ENCODE peak calls at places on chromosomes 13 and 19, in five cellular contexts. One of them, this sample, is unnamed.

GRCh38 chr19:18280247-18281081 is 958 bp downstream of the JUND start:
- DNase-seq in adipocyte: peak
- DNase-seq in H9: peak
- DNase-seq in IMR-90: peak
- DNase-seq in colonic mucosa: peak
- DNase-seq in this sample: peak

GRCh38 chr13:62931901-62932883 is 1516.5 kb upstream of the PCDH20 start:
- DNase-seq in adipocyte: peak
- DNase-seq in IMR-90: peak
- DNase-seq in H9: no peak
- DNase-seq in colonic mucosa: no peak
- DNase-seq in this sample: no peak

GRCh38 chr19:33252418-33252962 is 26.8 kb upstream of the SLC7A10 start:
- DNase-seq in colonic mucosa: no peak
- DNase-seq in IMR-90: no peak
- DNase-seq in adipocyte: no peak
- DNase-seq in H9: no peak
- DNase-seq in this sample: no peak

GRCh38 chr13:32783067-32783466 is 196.8 kb downstream of the PDS5B start:
- DNase-seq in colonic mucosa: no peak
- DNase-seq in H9: no peak
- DNase-seq in adipocyte: no peak
- DNase-seq in IMR-90: peak
- DNase-seq in this sample: no peak

GRCh38 chr19:1668339-1669123 is 16.1 kb upstream of the TCF3 start:
- DNase-seq in adipocyte: peak
- DNase-seq in H9: no peak
- DNase-seq in colonic mucosa: no peak
- DNase-seq in IMR-90: no peak
- DNase-seq in this sample: no peak

GRCh38 chr19:35162471-35163326 is 8.2 kb downstream of the FXYD5 start:
- DNase-seq in H9: no peak
- DNase-seq in adipocyte: peak
- DNase-seq in colonic mucosa: no peak
- DNase-seq in IMR-90: no peak
- DNase-seq in this sample: no peak

GRCh38 chr19:3123956-3124355 is 11.9 kb upstream of the GNA15 start:
- DNase-seq in adipocyte: no peak
- DNase-seq in IMR-90: no peak
- DNase-seq in colonic mucosa: no peak
- DNase-seq in H9: no peak
- DNase-seq in this sample: no peak

GRCh38 chr19:50481351-50482149 is 4.9 kb upstream of the GARIN5A start:
- DNase-seq in adipocyte: no peak
- DNase-seq in IMR-90: no peak
- DNase-seq in H9: no peak
- DNase-seq in colonic mucosa: no peak
- DNase-seq in this sample: no peak

GRCh38 chr19:29381353-29382203 is 144.2 kb upstream of the VSTM2B start:
- DNase-seq in H9: peak
- DNase-seq in IMR-90: no peak
- DNase-seq in adipocyte: no peak
- DNase-seq in colonic mucosa: peak
- DNase-seq in this sample: no peak

GRCh38 chr13:78881746-78882145 is 222.8 kb upstream of the OBI1 start:
- DNase-seq in colonic mucosa: no peak
- DNase-seq in adipocyte: no peak
- DNase-seq in H9: no peak
- DNase-seq in IMR-90: no peak
- DNase-seq in this sample: no peak

GRCh38 chr19:50043967-50044366 is 18.2 kb downstream of the ZNF473 start:
- DNase-seq in colonic mucosa: no peak
- DNase-seq in H9: no peak
- DNase-seq in IMR-90: no peak
- DNase-seq in adipocyte: no peak
- DNase-seq in this sample: no peak

GRCh38 chr19:33266971-33267484 is 35.3 kb downstream of the CEBPA start:
- DNase-seq in IMR-90: no peak
- DNase-seq in H9: no peak
- DNase-seq in adipocyte: no peak
- DNase-seq in colonic mucosa: no peak
- DNase-seq in this sample: no peak

GRCh38 chr19:7734220-7735203 is 2.6 kb upstream of the CLEC4G start:
- DNase-seq in H9: no peak
- DNase-seq in adipocyte: peak
- DNase-seq in colonic mucosa: no peak
- DNase-seq in IMR-90: no peak
- DNase-seq in this sample: no peak

GRCh38 chr13:94390881-94391280 is 88.6 kb downstream of the DCT start:
- DNase-seq in IMR-90: peak
- DNase-seq in colonic mucosa: no peak
- DNase-seq in adipocyte: no peak
- DNase-seq in H9: no peak
- DNase-seq in this sample: no peak

GRCh38 chr19:15466851-15467733 is 2.7 kb upstream of the RASAL3 start:
- DNase-seq in H9: no peak
- DNase-seq in adipocyte: no peak
- DNase-seq in IMR-90: peak
- DNase-seq in colonic mucosa: no peak
- DNase-seq in this sample: peak

GRCh38 chr13:78599911-78600310 is 3.4 kb downstream of the POU4F1 start:
- DNase-seq in colonic mucosa: no peak
- DNase-seq in IMR-90: no peak
- DNase-seq in adipocyte: no peak
- DNase-seq in H9: no peak
- DNase-seq in this sample: no peak

GRCh38 chr13:34701919-34702318 is 240.2 kb upstream of the NBEA start:
- DNase-seq in colonic mucosa: no peak
- DNase-seq in IMR-90: no peak
- DNase-seq in H9: no peak
- DNase-seq in adipocyte: no peak
- DNase-seq in this sample: no peak

GRCh38 chr13:33388254-33388998 is 102.9 kb upstream of the STARD13 start:
- DNase-seq in colonic mucosa: peak
- DNase-seq in H9: no peak
- DNase-seq in adipocyte: peak
- DNase-seq in IMR-90: no peak
- DNase-seq in this sample: no peak

GRCh38 chr19:19661675-19662251 is 1.7 kb downstream of the ATP13A1 start:
- DNase-seq in colonic mucosa: no peak
- DNase-seq in IMR-90: no peak
- DNase-seq in H9: peak
- DNase-seq in adipocyte: no peak
- DNase-seq in this sample: no peak

GRCh38 chr13:36261976-36262375 is 35.6 kb downstream of the CCDC169 start:
- DNase-seq in IMR-90: no peak
- DNase-seq in adipocyte: peak
- DNase-seq in H9: no peak
- DNase-seq in colonic mucosa: no peak
- DNase-seq in this sample: no peak

GRCh38 chr19:36225219-36225892 is 10.4 kb downstream of the ZNF146 start:
- DNase-seq in colonic mucosa: no peak
- DNase-seq in adipocyte: peak
- DNase-seq in H9: no peak
- DNase-seq in IMR-90: peak
- DNase-seq in this sample: peak

GRCh38 chr13:52348983-52349780 is 56.8 kb downstream of the THSD1 start:
- DNase-seq in colonic mucosa: peak
- DNase-seq in IMR-90: peak
- DNase-seq in H9: no peak
- DNase-seq in adipocyte: peak
- DNase-seq in this sample: peak
- H3K9ac ChIP-seq in colonic mucosa: no peak
- H3K9ac ChIP-seq in IMR-90: no peak
- H3K9ac ChIP-seq in H9: no peak
- H3K9ac ChIP-seq in adipocyte: no peak
- H3K9ac ChIP-seq in this sample: no peak

DNA sequence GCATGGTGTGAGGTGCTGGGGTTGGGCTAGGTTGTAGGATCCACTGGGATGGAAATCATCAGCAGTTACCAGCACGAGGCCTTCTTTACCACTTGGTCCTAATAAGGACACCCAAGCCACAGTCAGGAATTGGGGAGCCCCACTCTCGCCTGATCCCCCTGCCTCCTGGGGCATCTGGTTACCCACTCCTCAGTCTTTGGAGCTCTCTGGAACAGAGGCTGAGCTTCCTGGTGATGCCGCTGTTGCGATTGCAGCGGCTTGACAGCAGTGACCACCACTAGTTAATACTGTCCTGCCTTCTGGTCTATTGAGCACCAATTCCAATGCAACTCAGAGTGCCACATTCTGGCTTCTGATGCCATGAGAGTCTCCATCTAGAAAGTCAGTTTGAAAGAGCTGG is 13.5 kb downstream of the TMEM272 start:
- DNase-seq in adipocyte: no peak
- DNase-seq in colonic mucosa: no peak
- DNase-seq in H9: peak
- DNase-seq in IMR-90: no peak
- DNase-seq in this sample: no peak
- H3K9ac ChIP-seq in adipocyte: no peak
- H3K9ac ChIP-seq in colonic mucosa: no peak
- H3K9ac ChIP-seq in H9: no peak
- H3K9ac ChIP-seq in IMR-90: no peak
- H3K9ac ChIP-seq in this sample: no peak

DNA sequence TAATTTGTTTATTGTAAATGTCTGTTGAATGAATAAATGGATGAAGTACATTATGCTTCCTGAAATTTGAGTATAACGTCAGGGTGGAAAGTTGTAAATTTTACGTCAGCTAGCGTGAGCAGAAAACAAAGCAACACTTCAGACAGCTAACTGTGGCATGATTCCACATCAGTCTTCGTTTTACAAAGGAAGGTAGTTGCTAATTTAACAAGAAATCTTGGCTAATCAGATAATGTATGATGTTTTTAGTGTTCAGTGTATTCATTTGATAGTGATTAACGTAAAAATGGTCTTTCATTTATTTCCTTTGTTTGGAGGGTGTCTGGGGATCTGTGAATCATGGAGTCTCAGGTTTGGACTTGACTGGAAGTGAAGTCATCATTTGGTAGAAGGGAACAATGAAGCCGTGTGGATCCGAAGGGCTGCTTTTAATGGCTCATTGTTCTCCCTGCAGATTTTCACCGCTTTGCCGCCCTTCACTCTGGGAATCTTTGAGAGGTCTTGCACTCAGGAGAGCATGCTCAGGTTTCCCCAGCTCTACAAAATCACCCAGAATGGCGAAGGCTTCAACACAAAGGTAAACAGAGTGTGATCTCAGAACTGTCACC is 215.0 kb downstream of the SHISA2 start:
- DNase-seq in adipocyte: no peak
- DNase-seq in H9: no peak
- DNase-seq in colonic mucosa: no peak
- DNase-seq in IMR-90: no peak
- DNase-seq in this sample: no peak
- H3K9ac ChIP-seq in adipocyte: no peak
- H3K9ac ChIP-seq in H9: no peak
- H3K9ac ChIP-seq in colonic mucosa: no peak
- H3K9ac ChIP-seq in IMR-90: no peak
- H3K9ac ChIP-seq in this sample: no peak

DNA sequence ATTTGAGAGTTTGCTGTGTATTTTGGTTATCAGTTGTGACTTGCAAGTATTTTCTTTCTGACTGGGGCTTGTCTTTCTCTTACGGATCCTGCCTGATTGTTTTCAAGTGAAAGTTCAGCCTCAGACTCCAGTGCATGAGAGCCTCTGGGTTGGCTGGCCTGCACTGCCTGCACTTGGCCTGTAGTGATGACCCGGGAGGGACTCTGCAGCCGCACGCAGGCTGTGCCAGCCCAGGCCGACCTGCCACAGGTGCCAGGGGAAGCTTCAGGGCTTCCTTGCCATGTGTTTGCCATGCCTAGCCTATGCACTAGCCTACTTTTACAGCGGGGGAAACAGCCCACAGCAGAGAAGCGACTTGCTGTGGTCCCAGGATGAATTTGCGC is 77.0 kb downstream of the KDM4B start:
- DNase-seq in adipocyte: no peak
- DNase-seq in colonic mucosa: peak
- DNase-seq in IMR-90: no peak
- DNase-seq in H9: no peak
- DNase-seq in this sample: no peak
- H3K9ac ChIP-seq in adipocyte: peak
- H3K9ac ChIP-seq in colonic mucosa: peak
- H3K9ac ChIP-seq in IMR-90: no peak
- H3K9ac ChIP-seq in H9: no peak
- H3K9ac ChIP-seq in this sample: no peak